ENCODE peak calls at places on chromosomes 6 and 20, in ten cellular contexts. F is sigmoid colon; S is psoas muscle; O is CD8-positive, alpha-beta T cell; M is CD4-positive, CD25-positive, alpha-beta regulatory T cell; N is mammary epithelial cell; I is left ventricle myocardium inferior; J is adipocyte; H is spleen; W is astrocyte. T is an unnamed sample.

GRCh38 chr6:9250852-9251251 is 815.5 kb upstream of the SLC35B3 start:
- DNase-seq in N (peak; percentile 61), F (no peak), H (no peak), I (no peak), S (no peak), J (peak; percentile 61), M (no peak), W (peak; percentile 54), O (no peak), T (no peak)

GRCh38 chr6:136111831-136112230 is 138.3 kb downstream of the MTFR2 start:
- DNase-seq in N (no peak), H (no peak), M (no peak), O (no peak), F (no peak), J (no peak), S (no peak), I (no peak), W (no peak), T (no peak)

GRCh38 chr6:2919401-2919800 is 16.3 kb upstream of the SERPINB9 start:
- DNase-seq in S (no peak), H (peak; percentile 10), O (no peak), J (no peak), I (no peak), N (no peak), F (no peak), W (no peak), M (no peak), T (no peak)

GRCh38 chr6:33298773-33299236 is at the start of gene RGL2:
- DNase-seq in J (peak; percentile 77), I (peak; percentile 91), F (peak; percentile 94), S (peak; percentile 94), N (no peak), O (peak; percentile 57), W (no peak), M (peak; percentile 78), H (peak; percentile 98), T (peak; percentile 95)

GRCh38 chr6:36947570-36948351 is 6.8 kb upstream of the PI16 start:
- DNase-seq in M (peak; percentile 69), F (no peak), O (no peak), H (peak; percentile 64), J (no peak), W (no peak), I (no peak), N (peak; percentile 79), S (no peak), T (peak; percentile 38)

GRCh38 chr20:38216736-38217595 is 43.6 kb downstream of the KIAA1755 start:
- DNase-seq in F (peak; percentile 60), N (no peak), M (no peak), H (peak; percentile 69), I (no peak), W (no peak), O (no peak), J (no peak), S (no peak), T (no peak)

GRCh38 chr6:131096786-131097185 is 33.7 kb upstream of the EPB41L2 start:
- DNase-seq in H (no peak), N (no peak), F (no peak), J (no peak), O (no peak), W (peak; percentile 53), S (no peak), I (no peak), M (no peak), T (no peak)

GRCh38 chr20:57329608-57330221 is at the start of gene SPO11:
- DNase-seq in S (no peak), H (no peak), F (no peak), N (no peak), W (no peak), J (no peak), M (no peak), O (no peak), I (no peak), T (no peak)

GRCh38 chr20:58342104-58342945 is 32.8 kb downstream of the RAB22A start:
- DNase-seq in M (no peak), N (peak; percentile 71), F (no peak), O (no peak), H (no peak), W (peak; percentile 71), J (peak; percentile 70), I (no peak), S (no peak), T (no peak)

GRCh38 chr20:3223937-3224680 is 14.8 kb downstream of the ITPA start:
- DNase-seq in H (peak; percentile 72), M (no peak), I (no peak), O (no peak), W (no peak), J (no peak), F (no peak), S (no peak), N (no peak), T (no peak)

GRCh38 chr20:55160022-55160421 is 684.6 kb downstream of the DOK5 start:
- DNase-seq in W (peak; percentile 66), S (no peak), J (no peak), N (peak; percentile 54), I (no peak), F (no peak), M (no peak), O (no peak), H (no peak), T (no peak)

GRCh38 chr6:89977808-89978748 is 83.8 kb downstream of the GJA10 start:
- DNase-seq in O (no peak), I (no peak), J (no peak), W (peak; percentile 91), N (no peak), H (no peak), M (no peak), S (peak; percentile 63), F (no peak), T (no peak)

DNA sequence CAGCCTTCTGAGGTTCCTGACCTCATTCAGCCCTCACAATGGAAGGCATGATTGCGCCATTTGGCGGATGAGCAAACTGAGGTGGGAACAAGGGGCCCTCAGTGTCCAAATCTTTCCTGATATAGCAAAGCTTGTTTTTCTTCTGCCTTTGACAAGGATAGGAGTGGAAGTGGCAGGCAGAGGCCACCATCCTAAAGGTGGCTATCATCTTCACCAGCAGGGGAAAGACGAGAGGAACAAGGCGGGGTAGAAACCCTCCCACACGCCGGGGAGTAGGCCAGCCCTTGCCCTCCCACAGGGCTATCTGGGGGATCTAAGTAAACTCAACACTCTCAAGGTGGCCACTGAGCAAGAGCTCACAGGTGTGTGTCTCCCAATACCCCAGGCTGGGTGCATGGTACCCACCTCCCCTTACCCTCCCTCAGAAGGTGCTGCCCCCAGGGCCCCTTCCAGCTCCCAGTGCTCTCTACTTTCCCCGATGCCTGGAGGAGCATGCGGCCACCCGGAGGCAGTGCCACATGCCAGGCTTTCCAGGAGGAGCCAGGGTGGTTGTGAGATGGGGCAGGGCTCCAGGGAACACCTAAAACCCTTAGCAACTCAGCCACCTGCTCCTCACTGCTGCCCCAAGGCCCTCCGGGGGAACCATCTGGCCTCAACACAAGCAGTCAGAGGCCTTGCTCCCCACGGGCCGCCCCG is 11.2 kb downstream of the SPDEF start:
- DNase-seq in O (no peak), I (no peak), F (no peak), W (no peak), M (no peak), H (no peak), S (no peak), N (no peak), J (no peak), T (no peak)
- H3K4me1 ChIP-seq in O (no peaks in the 10 kb centered on the region), I (peaks cover 22% of the 10 kb centered on the region), F (peaks cover 16% of the 10 kb centered on the region), W (peaks cover 8% of the 10 kb centered on the region), M (no peaks in the 10 kb centered on the region), H (peaks cover 10% of the 10 kb centered on the region), S (no peaks in the 10 kb centered on the region), N (peaks cover 7% of the 10 kb centered on the region), J (no peaks in the 10 kb centered on the region), T (no peaks in the 10 kb centered on the region)

DNA sequence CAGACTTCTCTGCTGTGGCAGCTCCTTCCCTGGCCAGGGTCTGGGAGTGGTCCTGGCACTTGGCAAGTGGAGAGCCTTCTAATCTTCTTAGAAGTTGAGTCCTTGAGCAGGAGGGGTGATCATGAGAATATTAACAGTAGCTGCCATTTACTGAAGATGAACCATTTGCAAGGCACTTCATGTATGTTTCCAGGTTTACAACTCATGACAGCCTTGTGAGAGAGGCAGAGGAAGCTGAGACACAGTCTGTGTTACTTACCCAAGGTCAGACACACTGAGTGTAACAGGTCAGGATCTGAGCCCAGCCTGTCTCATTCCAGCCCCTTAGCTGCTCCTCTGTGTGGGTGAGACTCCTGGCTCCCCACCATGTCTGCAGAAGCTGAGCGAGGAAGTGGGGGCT is 45.5 kb upstream of the SRF start:
- DNase-seq in W (no peak), O (no peak), S (no peak), F (no peak), M (no peak), I (no peak), N (no peak), J (peak; percentile 44), H (no peak), T (no peak)
- H3K4me1 ChIP-seq in W (peaks cover 86% of the 10 kb centered on the region), O (no peaks in the 10 kb centered on the region), S (no peaks in the 10 kb centered on the region), F (no peaks in the 10 kb centered on the region), M (no peaks in the 10 kb centered on the region), I (peaks cover 12% of the 10 kb centered on the region), N (peaks cover 65% of the 10 kb centered on the region), J (peaks cover 62% of the 10 kb centered on the region), H (peaks cover 11% of the 10 kb centered on the region), T (peaks cover 42% of the 10 kb centered on the region)

DNA sequence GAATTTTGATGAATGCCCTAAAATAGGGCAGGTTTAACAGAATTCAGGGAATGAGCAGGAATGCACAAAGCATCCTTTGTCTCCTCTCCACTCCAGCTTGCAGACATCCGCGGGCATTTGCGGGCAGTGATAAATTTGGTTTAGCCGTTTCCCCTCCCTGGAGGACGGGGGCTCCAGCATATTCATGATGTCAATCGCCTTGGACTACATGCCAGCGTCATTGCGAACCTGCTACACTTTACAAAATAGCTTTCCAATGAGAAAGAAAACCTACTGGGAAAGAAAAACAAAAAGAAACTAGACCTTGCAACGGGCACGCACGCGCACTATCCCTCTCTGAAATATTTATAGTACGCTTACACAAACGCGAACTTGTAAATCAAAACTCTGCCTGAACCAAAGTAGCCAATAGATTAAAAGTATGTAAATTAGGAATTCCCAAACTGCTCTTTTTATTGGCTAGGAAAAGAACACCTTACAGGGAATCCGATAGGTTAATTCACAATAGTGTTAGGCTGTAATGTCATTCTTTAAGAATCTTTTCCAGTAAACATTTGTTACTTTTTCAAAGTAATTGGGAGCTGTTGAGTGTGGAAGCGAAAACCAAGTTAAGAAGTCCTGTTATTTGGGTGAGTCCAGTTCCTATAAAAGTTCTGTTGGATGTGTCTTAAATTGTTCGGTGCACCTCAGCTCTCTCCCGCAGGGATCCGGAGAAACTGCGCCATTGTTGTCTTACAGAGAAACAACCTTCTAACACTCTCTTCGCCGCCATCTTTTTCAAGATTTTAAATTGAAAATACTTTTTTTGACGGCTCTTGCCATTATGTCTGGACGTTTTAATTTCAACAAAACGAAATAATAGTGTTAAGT is 136.7 kb downstream of the HFE start:
- DNase-seq in O (peak; percentile 42), W (peak; percentile 98), I (peak; percentile 50), F (peak; percentile 89), M (peak; percentile 89), H (peak; percentile 83), J (peak; percentile 96), S (peak; percentile 59), N (peak; percentile 91), T (no peak)
- H3K4me1 ChIP-seq in O (peaks cover 20% of the 10 kb centered on the region), W (peaks cover 14% of the 10 kb centered on the region), I (peaks cover 23% of the 10 kb centered on the region), F (no peaks in the 10 kb centered on the region), M (peaks cover 13% of the 10 kb centered on the region), H (peaks cover 31% of the 10 kb centered on the region), J (peaks cover 9% of the 10 kb centered on the region), S (no peaks in the 10 kb centered on the region), N (peaks cover 8% of the 10 kb centered on the region), T (no peaks in the 10 kb centered on the region)

GRCh38 chr6:31733734-31734133 is 2.6 kb downstream of the CLIC1 start:
- DNase-seq in N (no peak), F (no peak), H (peak; percentile 44), S (no peak), I (no peak), O (no peak), W (no peak), M (no peak), J (no peak), T (no peak)
- H3K4me1 ChIP-seq in N (peaks cover 43% of the 10 kb centered on the region), F (peaks cover 32% of the 10 kb centered on the region), H (peaks cover 89% of the 10 kb centered on the region), S (peaks cover 26% of the 10 kb centered on the region), I (peaks cover 96% of the 10 kb centered on the region), O (peaks cover 54% of the 10 kb centered on the region), W (peaks cover 47% of the 10 kb centered on the region), M (peaks cover 64% of the 10 kb centered on the region), J (peaks cover 48% of the 10 kb centered on the region), T (peaks cover 50% of the 10 kb centered on the region)

T was measured in upper lobe of right lung.